ENCODE peak calls at places on chromosome 12, in five cellular contexts. H is non-pigmented ciliary epithelial cell, W is NCI-H2171, N is left cardiac atrium, E is thoracic aorta. I is an unnamed sample.

GRCh38 chr12:75478395-75478794 is 2.2 kb upstream of the GLIPR1 start:
- DNase-seq in H (no peak), W (no peak), N (no peak), E (no peak), I (no peak)

GRCh38 chr12:102691773-102692555 is 211.6 kb upstream of the IGF1 start:
- DNase-seq in H (no peak), W (no peak), N (no peak), E (no peak), I (no peak)

GRCh38 chr12:69238589-69239285 is 632 bp upstream of the CPSF6 start:
- DNase-seq in H (no peak), W (no peak), N (no peak), E (no peak), I (no peak)

GRCh38 chr12:24864796-24865125 is 84.1 kb downstream of the BCAT1 start:
- DNase-seq in H (peak; percentile 53), W (no peak), N (no peak), E (no peak), I (no peak)

GRCh38 chr12:98945864-98946263 is 300.8 kb downstream of the APAF1 start:
- DNase-seq in H (no peak), W (no peak), N (no peak), E (no peak), I (no peak)

GRCh38 chr12:89927226-89927698 is 218.6 kb upstream of the ATP2B1 start:
- DNase-seq in H (no peak), W (no peak), N (no peak), E (no peak), I (no peak)

GRCh38 chr12:79083181-79083580 is 218.6 kb downstream of the SYT1 start:
- DNase-seq in H (no peak), W (peak; percentile 42), N (no peak), E (no peak), I (no peak)

GRCh38 chr12:90449611-90450010 is 505.4 kb downstream of the CCER1 start:
- DNase-seq in H (no peak), W (no peak), N (no peak), E (no peak), I (no peak)

GRCh38 chr12:56297400-56297799 is 2.7 kb downstream of the CS start:
- DNase-seq in H (no peak), W (no peak), N (no peak), E (no peak), I (no peak)

I was measured in adrenal gland.